ENCODE peak calls at places on chromosomes 13 and 19, in seven cellular contexts. A is foreskin keratinocyte; D is heart right ventricle; Z is body of pancreas; K is AG10803; B is thoracic aorta; W is CD4-positive, CD25-positive, alpha-beta regulatory T cell. V is an unnamed sample.

GRCh38 chr13:27967736-27968315 is 1.3 kb downstream of the CDX2 start:
- DNase-seq in W (no peak), B (no peak), K (no peak), D (no peak), A (no peak), Z (no peak), V (no peak)

GRCh38 chr19:42440357-42441046 is 2.2 kb downstream of the CXCL17 start:
- DNase-seq in W (peak; percentile 72), B (no peak), A (peak; percentile 30), K (peak; percentile 69), D (peak; percentile 78), Z (peak; percentile 79), V (peak; percentile 67)

GRCh38 chr13:107365466-107366215 is 797.7 kb upstream of the ARGLU1 start:
- DNase-seq in A (no peak), Z (no peak), B (no peak), K (peak; percentile 12), W (no peak), D (no peak), V (no peak)

GRCh38 chr19:38043649-38044144 is 136.7 kb downstream of the SIPA1L3 start:
- DNase-seq in D (no peak), K (no peak), W (no peak), B (no peak), A (no peak), Z (no peak), V (no peak)

GRCh38 chr19:23461120-23461519 is 65.8 kb upstream of the ZNF91 start:
- DNase-seq in W (no peak), A (no peak), K (no peak), D (no peak), Z (no peak), B (no peak), V (no peak)

GRCh38 chr19:47209323-47210179 is 21.4 kb downstream of the BBC3 start:
- DNase-seq in Z (no peak), D (no peak), A (no peak), W (no peak), B (no peak), K (peak; percentile 28), V (no peak)

GRCh38 chr19:7926021-7926726 is at the start of gene CTXN1:
- DNase-seq in D (no peak), A (no peak), W (peak; percentile 73), B (no peak), Z (peak; percentile 59), K (peak; percentile 31), V (peak; percentile 29)

GRCh38 chr19:18173054-18173571 is 500 bp upstream of the IFI30 start:
- DNase-seq in B (no peak), W (no peak), K (no peak), A (no peak), D (no peak), Z (peak; percentile 80), V (no peak)

GRCh38 chr13:46896346-46897138 is at the start of gene HTR2A:
- DNase-seq in Z (peak; percentile 11), B (no peak), D (peak; percentile 10), A (no peak), W (no peak), K (peak; percentile 46), V (no peak)

GRCh38 chr19:10431254-10431942 is 11.1 kb downstream of the PDE4A start:
- DNase-seq in K (peak; percentile 40), Z (peak; percentile 46), A (no peak), D (no peak), B (no peak), W (peak; percentile 29), V (no peak)

GRCh38 chr13:65901723-65902122 is 1328.4 kb downstream of the PCDH9 start:
- DNase-seq in K (no peak), D (no peak), B (no peak), W (no peak), A (no peak), Z (no peak), V (no peak)

GRCh38 chr13:49679244-49679643 is 12.0 kb downstream of the EBPL start:
- DNase-seq in K (no peak), Z (peak; percentile 26), A (no peak), D (no peak), W (no peak), B (no peak), V (no peak)

GRCh38 chr19:38684078-38684861 is 36.8 kb downstream of the ACTN4 start:
- DNase-seq in Z (peak; percentile 64), A (peak; percentile 96), K (peak; percentile 93), B (peak; percentile 55), D (no peak), W (peak; percentile 52), V (no peak)

GRCh38 chr13:49584771-49585182 is 581 bp downstream of the RCBTB1 start:
- DNase-seq in Z (peak; percentile 9), D (no peak), A (no peak), W (no peak), K (no peak), B (no peak), V (no peak)

GRCh38 chr19:35044317-35045117 is 3.0 kb downstream of the HPN start:
- DNase-seq in D (peak; percentile 55), B (no peak), K (peak; percentile 45), A (peak; percentile 45), Z (peak; percentile 58), W (peak; percentile 51), V (no peak)

GRCh38 chr19:13195678-13196077 is 45.5 kb downstream of the IER2 start:
- DNase-seq in W (peak; percentile 57), B (no peak), K (no peak), D (no peak), A (no peak), Z (peak; percentile 85), V (no peak)

GRCh38 chr13:29845440-29846056 is 4.9 kb downstream of the UBL3 start:
- DNase-seq in B (no peak), A (no peak), W (peak; percentile 16), K (peak; percentile 28), Z (no peak), D (no peak), V (no peak)

GRCh38 chr19:14580623-14581237 is 2.2 kb upstream of the CLEC17A start:
- DNase-seq in D (no peak), Z (no peak), K (no peak), W (no peak), A (no peak), B (no peak), V (no peak)

GRCh38 chr19:50460161-50460765 is 16.0 kb upstream of the EMC10 start:
- DNase-seq in W (no peak), A (peak; percentile 9), B (no peak), Z (no peak), K (peak; percentile 32), D (no peak), V (no peak)